ENCODE peak calls at places on chromosomes 4 and X, in four cellular contexts. One of them, this sample, is unnamed.
A peak's percentile ranks its signal among the peaks of the same experiment; 100 is the strongest.

GRCh38 chr4:4343038-4343437 is 43.9 kb upstream of the NSG1 start:
- DNase-seq in body of pancreas: no peak
- DNase-seq in NCI-H345: no peak
- DNase-seq in effector memory CD8-positive, alpha-beta T cell: no peak
- DNase-seq in this sample: no peak

GRCh38 chr4:156659983-156660382 is 311.6 kb downstream of the PDGFC start:
- DNase-seq in body of pancreas: no peak
- DNase-seq in NCI-H345: no peak
- DNase-seq in effector memory CD8-positive, alpha-beta T cell: no peak
- DNase-seq in this sample: no peak

GRCh38 chr4:165944900-165945299 is 71.9 kb downstream of the TLL1 start:
- DNase-seq in body of pancreas: no peak
- DNase-seq in NCI-H345: no peak
- DNase-seq in effector memory CD8-positive, alpha-beta T cell: no peak
- DNase-seq in this sample: no peak

GRCh38 chr4:175051974-175052373 is 133.8 kb downstream of the ADAM29 start:
- DNase-seq in body of pancreas: no peak
- DNase-seq in NCI-H345: no peak
- DNase-seq in effector memory CD8-positive, alpha-beta T cell: no peak
- DNase-seq in this sample: no peak

GRCh38 chrX:16924631-16925239 is 21.7 kb upstream of the REPS2 start:
- DNase-seq in body of pancreas: no peak
- DNase-seq in NCI-H345: no peak
- DNase-seq in effector memory CD8-positive, alpha-beta T cell: no peak
- DNase-seq in this sample: no peak

GRCh38 chr4:145842224-145842887 is 96.3 kb downstream of the ZNF827 start:
- DNase-seq in body of pancreas: no peak
- DNase-seq in NCI-H345: no peak
- DNase-seq in effector memory CD8-positive, alpha-beta T cell: no peak
- DNase-seq in this sample: no peak

GRCh38 chr4:168318266-168318895 is at the start of gene DDX60:
- DNase-seq in body of pancreas: peak; percentile 90
- DNase-seq in NCI-H345: peak; percentile 62
- DNase-seq in effector memory CD8-positive, alpha-beta T cell: peak; percentile 86
- DNase-seq in this sample: peak; percentile 60

GRCh38 chr4:183074288-183074990 is 24.6 kb upstream of the WWC2 start:
- DNase-seq in body of pancreas: no peak
- DNase-seq in NCI-H345: no peak
- DNase-seq in effector memory CD8-positive, alpha-beta T cell: no peak
- DNase-seq in this sample: no peak

GRCh38 chr4:5752803-5753184 is 41.8 kb downstream of the EVC start:
- DNase-seq in body of pancreas: peak; percentile 85
- DNase-seq in NCI-H345: no peak
- DNase-seq in effector memory CD8-positive, alpha-beta T cell: no peak
- DNase-seq in this sample: no peak

GRCh38 chrX:149631293-149632165 is at the start of gene TMEM185A:
- DNase-seq in body of pancreas: peak; percentile 70
- DNase-seq in NCI-H345: peak; percentile 78
- DNase-seq in effector memory CD8-positive, alpha-beta T cell: peak; percentile 62
- DNase-seq in this sample: peak; percentile 77

GRCh38 chrX:139246295-139246694 is 284.2 kb upstream of the F9 start:
- DNase-seq in body of pancreas: no peak
- DNase-seq in NCI-H345: no peak
- DNase-seq in effector memory CD8-positive, alpha-beta T cell: no peak
- DNase-seq in this sample: no peak

GRCh38 chr4:3766791-3767561 is 791 bp downstream of the ADRA2C start:
- DNase-seq in body of pancreas: no peak
- DNase-seq in NCI-H345: peak; percentile 48
- DNase-seq in effector memory CD8-positive, alpha-beta T cell: no peak
- DNase-seq in this sample: no peak

GRCh38 chr4:100095729-100096595 is 94.3 kb downstream of the DDIT4L start:
- DNase-seq in body of pancreas: peak; percentile 69
- DNase-seq in NCI-H345: peak; percentile 4
- DNase-seq in effector memory CD8-positive, alpha-beta T cell: peak; percentile 17
- DNase-seq in this sample: peak; percentile 72

GRCh38 chr4:88690355-88690754 is 7.3 kb downstream of the NAP1L5 start:
- DNase-seq in body of pancreas: peak; percentile 4
- DNase-seq in NCI-H345: no peak
- DNase-seq in effector memory CD8-positive, alpha-beta T cell: no peak
- DNase-seq in this sample: no peak

GRCh38 chr4:152079543-152080293 is 318.9 kb upstream of the GATB start:
- DNase-seq in body of pancreas: no peak
- DNase-seq in NCI-H345: no peak
- DNase-seq in effector memory CD8-positive, alpha-beta T cell: peak; percentile 23
- DNase-seq in this sample: no peak

GRCh38 chr4:40196724-40197281 is at the start of gene RHOH:
- DNase-seq in body of pancreas: no peak
- DNase-seq in NCI-H345: no peak
- DNase-seq in effector memory CD8-positive, alpha-beta T cell: peak; percentile 78
- DNase-seq in this sample: no peak

GRCh38 chr4:78788005-78788889 is 12.1 kb downstream of the BMP2K start:
- DNase-seq in body of pancreas: no peak
- DNase-seq in NCI-H345: no peak
- DNase-seq in effector memory CD8-positive, alpha-beta T cell: no peak
- DNase-seq in this sample: no peak

GRCh38 chr4:170025523-170026252 is 507 bp downstream of the MFAP3L start:
- DNase-seq in body of pancreas: no peak
- DNase-seq in NCI-H345: no peak
- DNase-seq in effector memory CD8-positive, alpha-beta T cell: peak; percentile 3
- DNase-seq in this sample: no peak

GRCh38 chrX:45006002-45006800 is 133.2 kb downstream of the KDM6A start:
- DNase-seq in body of pancreas: no peak
- DNase-seq in NCI-H345: no peak
- DNase-seq in effector memory CD8-positive, alpha-beta T cell: no peak
- DNase-seq in this sample: no peak

GRCh38 chr4:146647615-146648383 is 9.1 kb downstream of the POU4F2 start:
- DNase-seq in body of pancreas: no peak
- DNase-seq in NCI-H345: no peak
- DNase-seq in effector memory CD8-positive, alpha-beta T cell: no peak
- DNase-seq in this sample: no peak

GRCh38 chr4:17111959-17112659 is 213.7 kb upstream of the LDB2 start:
- DNase-seq in body of pancreas: no peak
- DNase-seq in NCI-H345: no peak
- DNase-seq in effector memory CD8-positive, alpha-beta T cell: no peak
- DNase-seq in this sample: no peak

GRCh38 chr4:110198472-110199419 is at the start of gene ELOVL6:
- DNase-seq in body of pancreas: peak; percentile 51
- DNase-seq in NCI-H345: peak; percentile 64
- DNase-seq in effector memory CD8-positive, alpha-beta T cell: peak; percentile 5
- DNase-seq in this sample: peak; percentile 38

GRCh38 chr4:121989715-121990114 is 37.9 kb upstream of the TRPC3 start:
- DNase-seq in body of pancreas: no peak
- DNase-seq in NCI-H345: no peak
- DNase-seq in effector memory CD8-positive, alpha-beta T cell: no peak
- DNase-seq in this sample: no peak

GRCh38 chr4:189981970-189982369 is 41.3 kb downstream of the FRG1 start:
- DNase-seq in body of pancreas: no peak
- DNase-seq in NCI-H345: no peak
- DNase-seq in effector memory CD8-positive, alpha-beta T cell: no peak
- DNase-seq in this sample: no peak

GRCh38 chr4:37780444-37781133 is 45.9 kb upstream of the PGM2 start:
- DNase-seq in body of pancreas: peak; percentile 16
- DNase-seq in NCI-H345: no peak
- DNase-seq in effector memory CD8-positive, alpha-beta T cell: peak; percentile 51
- DNase-seq in this sample: no peak

GRCh38 chr4:110510955-110511544 is 35.1 kb downstream of the ENPEP start:
- DNase-seq in body of pancreas: no peak
- DNase-seq in NCI-H345: peak; percentile 45
- DNase-seq in effector memory CD8-positive, alpha-beta T cell: no peak
- DNase-seq in this sample: peak; percentile 67

GRCh38 chrX:154593201-154593600 is 8.3 kb downstream of the CTAG1A start:
- DNase-seq in body of pancreas: no peak
- DNase-seq in NCI-H345: no peak
- DNase-seq in effector memory CD8-positive, alpha-beta T cell: no peak
- DNase-seq in this sample: no peak

GRCh38 chrX:31580726-31581125 is 508.9 kb upstream of the FTHL17 start:
- DNase-seq in body of pancreas: no peak
- DNase-seq in NCI-H345: no peak
- DNase-seq in effector memory CD8-positive, alpha-beta T cell: no peak
- DNase-seq in this sample: no peak

GRCh38 chrX:55488559-55489314 is 911 bp downstream of the USP51 start:
- DNase-seq in body of pancreas: peak; percentile 73
- DNase-seq in NCI-H345: peak; percentile 78
- DNase-seq in effector memory CD8-positive, alpha-beta T cell: peak; percentile 62
- DNase-seq in this sample: peak; percentile 60

GRCh38 chr4:188408244-188409067 is 269.2 kb downstream of the TRIML1 start:
- DNase-seq in body of pancreas: no peak
- DNase-seq in NCI-H345: no peak
- DNase-seq in effector memory CD8-positive, alpha-beta T cell: no peak
- DNase-seq in this sample: no peak

GRCh38 chr4:180932365-180933001 is 1310.7 kb upstream of the TENM3 start:
- DNase-seq in body of pancreas: no peak
- DNase-seq in NCI-H345: no peak
- DNase-seq in effector memory CD8-positive, alpha-beta T cell: no peak
- DNase-seq in this sample: no peak

GRCh38 chr4:90536408-90536807 is 409.2 kb downstream of the CCSER1 start:
- DNase-seq in body of pancreas: no peak
- DNase-seq in NCI-H345: no peak
- DNase-seq in effector memory CD8-positive, alpha-beta T cell: no peak
- DNase-seq in this sample: peak; percentile 82

GRCh38 chr4:171342646-171343045 is 470.6 kb upstream of the GALNTL6 start:
- DNase-seq in body of pancreas: no peak
- DNase-seq in NCI-H345: no peak
- DNase-seq in effector memory CD8-positive, alpha-beta T cell: no peak
- DNase-seq in this sample: no peak

GRCh38 chr4:107710493-107711459 is 9.3 kb downstream of the PAPSS1 start:
- DNase-seq in body of pancreas: no peak
- DNase-seq in NCI-H345: no peak
- DNase-seq in effector memory CD8-positive, alpha-beta T cell: no peak
- DNase-seq in this sample: no peak

GRCh38 chr4:16908377-16909021 is 10.1 kb upstream of the LDB2 start:
- DNase-seq in body of pancreas: no peak
- DNase-seq in NCI-H345: no peak
- DNase-seq in effector memory CD8-positive, alpha-beta T cell: no peak
- DNase-seq in this sample: no peak

GRCh38 chrX:31429915-31430314 is 358.1 kb upstream of the FTHL17 start:
- DNase-seq in body of pancreas: no peak
- DNase-seq in NCI-H345: no peak
- DNase-seq in effector memory CD8-positive, alpha-beta T cell: no peak
- DNase-seq in this sample: no peak

GRCh38 chr4:82561745-82562552 is at the start of gene TMEM150C:
- DNase-seq in body of pancreas: peak; percentile 15
- DNase-seq in NCI-H345: peak; percentile 63
- DNase-seq in effector memory CD8-positive, alpha-beta T cell: no peak
- DNase-seq in this sample: peak; percentile 16

GRCh38 chr4:8846864-8847263 is 24.8 kb downstream of the HMX1 start:
- DNase-seq in body of pancreas: no peak
- DNase-seq in NCI-H345: no peak
- DNase-seq in effector memory CD8-positive, alpha-beta T cell: no peak
- DNase-seq in this sample: no peak

GRCh38 chr4:108168672-108169562 is at the start of gene LEF1:
- DNase-seq in body of pancreas: no peak
- DNase-seq in NCI-H345: peak; percentile 14
- DNase-seq in effector memory CD8-positive, alpha-beta T cell: peak; percentile 7
- DNase-seq in this sample: no peak

GRCh38 chr4:74501579-74501978 is 56.6 kb downstream of the AREG start:
- DNase-seq in body of pancreas: no peak
- DNase-seq in NCI-H345: no peak
- DNase-seq in effector memory CD8-positive, alpha-beta T cell: no peak
- DNase-seq in this sample: no peak